ENCODE peak calls at places on chromosomes 5 and 9, in eight cellular contexts. J is AG04449; T is A549; G is heart left ventricle; K is SJSA1; E is effector memory CD4-positive, alpha-beta T cell; B is astrocyte of the spinal cord; C is gastrocnemius medialis. W is an unnamed sample.

GRCh38 chr9:99076483-99077171 is 28.3 kb upstream of the TGFBR1 start:
- DNase-seq in C (no peak), G (peak), K (no peak), T (no peak), J (no peak), E (peak), B (no peak), W (no peak)

GRCh38 chr9:89455356-89455824 is 42.5 kb downstream of the SEMA4D start:
- DNase-seq in B (no peak), G (no peak), C (no peak), K (no peak), T (no peak), J (no peak), E (no peak), W (no peak)

GRCh38 chr5:164013077-164013670 is 507.8 kb downstream of the MAT2B start:
- DNase-seq in J (no peak), G (peak), B (peak), C (no peak), T (peak), E (no peak), K (peak), W (peak)

GRCh38 chr5:170301149-170301548 is 3.6 kb upstream of the LCP2 start:
- DNase-seq in G (no peak), C (no peak), B (no peak), T (no peak), E (no peak), K (no peak), J (no peak), W (no peak)

GRCh38 chr5:13478831-13479465 is 465.5 kb downstream of the DNAH5 start:
- DNase-seq in B (peak), T (peak), C (no peak), G (no peak), K (no peak), E (no peak), J (no peak), W (no peak)

GRCh38 chr5:115594343-115595047 is 7.8 kb downstream of the TICAM2 start:
- DNase-seq in B (peak), T (no peak), K (no peak), G (no peak), J (no peak), C (no peak), E (no peak), W (no peak)

GRCh38 chr9:104080983-104081382 is 13.1 kb upstream of the SMC2 start:
- DNase-seq in T (no peak), C (no peak), E (no peak), K (no peak), B (no peak), J (no peak), G (no peak), W (no peak)

GRCh38 chr5:172266071-172266675 is 17.4 kb downstream of the UBTD2 start:
- DNase-seq in E (no peak), C (no peak), B (no peak), J (no peak), T (no peak), G (no peak), K (no peak), W (no peak)

GRCh38 chr9:127771570-127772189 is 6.8 kb downstream of the SH2D3C start:
- DNase-seq in T (no peak), G (no peak), C (no peak), E (no peak), K (no peak), B (no peak), J (no peak), W (no peak)
- H3K4me3 ChIP-seq in T (peak), G (peak), C (peak), E (no peak), K (peak), B (peak), J (peak), W (no peak)

GRCh38 chr5:103778915-103779314 is 216.3 kb upstream of the NUDT12 start:
- DNase-seq in T (no peak), J (no peak), C (no peak), E (no peak), B (no peak), K (no peak), G (no peak), W (no peak)
- H3K4me3 ChIP-seq in T (no peak), J (no peak), C (no peak), E (no peak), B (no peak), K (no peak), G (no peak), W (no peak)

DNA sequence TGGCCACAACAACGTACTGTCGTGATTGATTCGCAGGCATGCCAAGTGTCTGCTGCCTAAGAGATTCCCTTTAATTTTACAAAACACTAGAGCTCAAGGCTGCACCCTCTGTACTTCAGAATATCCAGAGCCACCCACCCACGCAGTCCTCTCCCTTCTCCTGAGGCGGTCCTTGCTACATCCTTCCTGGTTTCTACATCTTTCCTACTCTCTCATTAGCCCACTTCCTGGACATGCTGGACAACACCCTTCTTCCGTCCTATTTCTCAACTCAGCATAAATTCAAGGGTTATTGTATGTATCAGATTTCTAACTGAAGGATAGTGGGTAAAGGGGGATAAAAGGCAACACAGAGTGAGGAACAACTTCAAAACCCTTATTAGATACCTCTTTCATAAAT is 148.4 kb upstream of the MAP3K1 start:
- DNase-seq in G (peak), C (no peak), B (no peak), J (no peak), T (no peak), K (no peak), E (no peak), W (no peak)
- H3K4me3 ChIP-seq in G (no peak), C (no peak), B (no peak), J (no peak), T (no peak), K (no peak), E (no peak), W (no peak)

GRCh38 chr9:85536514-85536913 is 205.2 kb downstream of the AGTPBP1 start:
- DNase-seq in C (no peak), G (no peak), J (no peak), T (no peak), B (no peak), E (no peak), K (no peak), W (no peak)

GRCh38 chr9:85543196-85543595 is 198.6 kb downstream of the AGTPBP1 start:
- DNase-seq in J (no peak), K (no peak), C (no peak), B (no peak), T (no peak), E (no peak), G (no peak), W (no peak)

GRCh38 chr9:85547574-85547973 is 194.2 kb downstream of the AGTPBP1 start:
- DNase-seq in B (no peak), T (no peak), E (no peak), C (no peak), G (no peak), K (no peak), J (no peak), W (no peak)

GRCh38 chr9:85536076-85536475 is 205.7 kb downstream of the AGTPBP1 start:
- DNase-seq in G (peak), E (no peak), B (peak), T (no peak), C (no peak), K (peak), J (peak), W (no peak)

DNA sequence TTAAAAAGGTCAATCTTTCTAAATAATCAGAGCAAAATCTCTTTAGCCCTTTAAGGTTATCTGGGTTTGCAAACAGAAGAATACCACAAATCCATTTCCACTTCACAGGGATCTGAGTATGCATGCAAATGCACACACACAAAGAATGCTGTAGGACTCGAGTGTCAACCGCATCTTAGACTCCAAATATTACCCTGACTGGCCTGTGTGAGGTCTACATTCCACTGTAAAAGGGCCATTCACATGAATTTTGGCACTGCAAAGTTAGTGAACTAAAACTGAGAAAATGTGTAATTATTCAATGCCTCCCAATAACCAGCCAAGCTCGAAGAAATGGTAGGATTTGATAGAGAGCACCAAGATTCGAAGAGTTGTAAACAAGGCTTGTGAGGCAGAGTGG is 199.9 kb downstream of the AGTPBP1 start:
- DNase-seq in G (no peak), E (no peak), K (no peak), T (no peak), C (no peak), B (peak), J (no peak), W (no peak)
- H3K4me3 ChIP-seq in G (no peak), E (no peak), K (no peak), T (no peak), C (no peak), B (no peak), J (no peak), W (no peak)

GRCh38 chr5:35513612-35514011 is 104.1 kb upstream of the SPEF2 start:
- DNase-seq in J (no peak), E (no peak), B (no peak), C (no peak), K (no peak), G (no peak), T (no peak), W (no peak)
- H3K4me3 ChIP-seq in J (no peak), E (no peak), B (no peak), C (no peak), K (no peak), G (no peak), T (no peak), W (no peak)

GRCh38 chr9:35757527-35758275 is 3.6 kb upstream of the MSMP start:
- DNase-seq in C (no peak), J (no peak), G (peak), T (peak), B (no peak), E (no peak), K (no peak), W (no peak)
- H3K4me3 ChIP-seq in C (peak), J (no peak), G (peak), T (peak), B (peak), E (peak), K (no peak), W (peak)

DNA sequence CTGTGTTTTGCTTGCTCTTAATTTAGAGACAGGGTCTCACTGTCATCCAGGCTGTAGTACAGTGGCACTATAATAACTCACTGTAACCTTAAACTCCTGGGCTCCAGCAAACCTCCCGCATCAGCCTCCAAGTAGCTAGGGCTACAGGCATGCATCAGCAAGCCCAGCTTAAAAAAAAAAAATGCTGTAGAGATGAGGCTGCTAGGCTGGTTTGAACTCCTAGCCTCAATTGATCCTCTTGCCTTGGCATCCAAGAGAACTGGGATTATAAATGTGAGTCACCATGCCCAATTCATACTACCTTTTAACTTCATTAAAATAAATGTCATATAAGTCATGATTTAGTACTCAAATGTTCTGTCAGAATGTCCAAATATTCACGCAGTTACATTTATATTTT is 2195.7 kb upstream of the C9orf72 start:
- DNase-seq in B (no peak), G (no peak), J (no peak), C (no peak), E (no peak), T (no peak), K (no peak), W (no peak)
- H3K4me3 ChIP-seq in B (no peak), G (no peak), J (no peak), C (no peak), E (no peak), T (no peak), K (no peak), W (no peak)

DNA sequence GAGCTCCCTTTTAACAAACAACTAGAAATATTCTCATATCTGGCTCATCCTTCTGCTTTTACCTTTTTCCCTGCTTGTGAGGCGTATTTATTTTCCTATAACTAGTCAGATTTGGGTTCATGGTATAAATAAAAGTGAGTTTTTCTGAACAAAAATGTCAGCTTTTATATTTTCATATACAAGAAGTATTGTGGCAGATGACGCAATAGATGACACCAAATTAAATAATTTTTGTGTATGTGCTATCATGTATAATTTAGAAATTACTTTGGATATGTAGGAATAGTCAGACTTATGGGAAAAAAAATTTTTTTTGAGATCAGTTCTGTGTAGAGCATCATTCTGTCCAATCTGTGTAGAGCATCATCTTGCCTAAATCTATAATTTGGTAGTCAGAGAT is 45.7 kb upstream of the SLC27A6 start:
- DNase-seq in J (no peak), K (no peak), T (no peak), C (no peak), G (no peak), E (no peak), B (no peak), W (no peak)
- H3K4me3 ChIP-seq in J (no peak), K (no peak), T (no peak), C (no peak), G (no peak), E (no peak), B (no peak), W (no peak)

DNA sequence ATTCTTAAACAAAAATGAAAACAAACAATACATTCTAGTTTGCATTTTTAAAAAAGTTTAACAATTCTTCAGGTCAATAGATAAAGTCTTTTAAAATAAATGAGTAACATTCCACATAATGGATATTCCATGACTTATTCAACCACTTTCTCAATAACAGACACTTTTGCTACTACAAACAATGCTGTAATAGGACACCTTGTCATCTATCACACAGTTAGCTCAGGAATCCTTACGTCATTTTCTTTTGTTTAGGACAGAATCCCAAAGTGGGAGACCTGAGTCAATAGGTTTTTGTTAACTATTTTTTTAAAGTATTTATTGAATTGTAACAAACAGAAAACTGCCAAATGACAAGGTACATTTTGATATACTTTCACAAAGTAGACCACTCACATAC is 72.5 kb downstream of the CEP120 start:
- DNase-seq in K (no peak), B (no peak), J (no peak), T (no peak), G (no peak), E (no peak), C (no peak), W (no peak)
- H3K4me3 ChIP-seq in K (no peak), B (no peak), J (no peak), T (no peak), G (no peak), E (no peak), C (no peak), W (no peak)

GRCh38 chr5:180045889-180046499 is 25.6 kb downstream of the RNF130 start:
- DNase-seq in K (no peak), T (no peak), E (no peak), C (no peak), G (no peak), J (no peak), B (no peak), W (no peak)
- H3K4me3 ChIP-seq in K (no peak), T (no peak), E (no peak), C (no peak), G (no peak), J (no peak), B (no peak), W (no peak)